ENCODE peak calls at places on chromosomes 11 and 22, in five cellular contexts. One of them, this sample, is unnamed.

GRCh38 chr11:91850533-91851305 is 373.9 kb upstream of the FAT3 start:
- DNase-seq in iris pigment epithelial cell: no peak
- DNase-seq in NCI-H1930: no peak
- DNase-seq in A549: no peak
- DNase-seq in OCI-LY7: no peak
- DNase-seq in this sample: peak

GRCh38 chr22:46408568-46409506 is 73.3 kb downstream of the TRMU start:
- DNase-seq in OCI-LY7: no peak
- DNase-seq in NCI-H1930: no peak
- DNase-seq in A549: no peak
- DNase-seq in iris pigment epithelial cell: no peak
- DNase-seq in this sample: no peak

GRCh38 chr11:64741393-64742086 is 2.4 kb downstream of the RASGRP2 start:
- DNase-seq in NCI-H1930: no peak
- DNase-seq in OCI-LY7: no peak
- DNase-seq in A549: no peak
- DNase-seq in iris pigment epithelial cell: no peak
- DNase-seq in this sample: no peak

GRCh38 chr22:37157516-37158289 is 8.0 kb upstream of the IL2RB start:
- DNase-seq in OCI-LY7: no peak
- DNase-seq in NCI-H1930: no peak
- DNase-seq in iris pigment epithelial cell: peak
- DNase-seq in A549: no peak
- DNase-seq in this sample: peak

GRCh38 chr11:102254047-102254446 is 63.2 kb upstream of the BIRC3 start:
- DNase-seq in A549: peak
- DNase-seq in iris pigment epithelial cell: no peak
- DNase-seq in NCI-H1930: no peak
- DNase-seq in OCI-LY7: peak
- DNase-seq in this sample: peak

GRCh38 chr22:49425356-49425755 is 402.3 kb downstream of the BRD1 start:
- DNase-seq in NCI-H1930: no peak
- DNase-seq in OCI-LY7: no peak
- DNase-seq in iris pigment epithelial cell: no peak
- DNase-seq in A549: no peak
- DNase-seq in this sample: no peak

GRCh38 chr11:65781152-65781961 is 581 bp upstream of the AP5B1 start:
- DNase-seq in A549: no peak
- DNase-seq in NCI-H1930: no peak
- DNase-seq in iris pigment epithelial cell: no peak
- DNase-seq in OCI-LY7: no peak
- DNase-seq in this sample: no peak

GRCh38 chr11:44318369-44318768 is 8.4 kb upstream of the ALX4 start:
- DNase-seq in OCI-LY7: no peak
- DNase-seq in iris pigment epithelial cell: no peak
- DNase-seq in A549: no peak
- DNase-seq in NCI-H1930: no peak
- DNase-seq in this sample: no peak

GRCh38 chr22:49736538-49736937 is 91.1 kb downstream of the BRD1 start:
- DNase-seq in A549: no peak
- DNase-seq in NCI-H1930: no peak
- DNase-seq in iris pigment epithelial cell: no peak
- DNase-seq in OCI-LY7: no peak
- DNase-seq in this sample: no peak

GRCh38 chr11:3123316-3123715 is 41.8 kb downstream of the OSBPL5 start:
- DNase-seq in A549: no peak
- DNase-seq in OCI-LY7: no peak
- DNase-seq in iris pigment epithelial cell: no peak
- DNase-seq in NCI-H1930: no peak
- DNase-seq in this sample: no peak

This sample was measured in RPMI7951.